ENCODE peak calls at places on chromosomes 1 and 21, in four cellular contexts. H is activated CD4-positive, alpha-beta T cell treated with anti-CD3 and anti-CD28 coated beads, Interleukin-2, amount 50 U/mL, for 4 hours; W is M059J; V is C1 segment of cervical spinal cord. J is an unnamed sample.

GRCh38 chr1:165842363-165843129 is 15.1 kb downstream of the UCK2 start:
- DNase-seq in H (no peak), W (peak), V (no peak), J (peak)

GRCh38 chr1:220887868-220888664 is 8.8 kb downstream of the HLX start:
- DNase-seq in H (no peak), W (peak), V (no peak), J (no peak)

GRCh38 chr1:118826669-118827068 is 161.5 kb downstream of the TBX15 start:
- DNase-seq in H (no peak), W (no peak), V (no peak), J (no peak)

GRCh38 chr1:40239626-40240025 is 8.1 kb upstream of the TMCO2 start:
- DNase-seq in H (no peak), W (no peak), V (no peak), J (no peak)

GRCh38 chr1:155186266-155186954 is 12.8 kb downstream of the TRIM46 start:
- DNase-seq in H (no peak), W (no peak), V (no peak), J (no peak)

GRCh38 chr1:89823679-89824292 is 3.0 kb downstream of the LRRC8D start:
- DNase-seq in H (no peak), W (no peak), V (no peak), J (no peak)

GRCh38 chr1:230205719-230206198 is 138.7 kb downstream of the GALNT2 start:
- DNase-seq in H (no peak), W (no peak), V (no peak), J (no peak)

GRCh38 chr1:41900611-41901444 is 17.9 kb downstream of the HIVEP3 start:
- DNase-seq in H (no peak), W (peak), V (no peak), J (no peak)

GRCh38 chr1:73980324-73981040 is 217.5 kb downstream of the LRRIQ3 start:
- DNase-seq in H (no peak), W (no peak), V (no peak), J (no peak)

GRCh38 chr1:48680411-48681035 is 96.2 kb downstream of the BEND5 start:
- DNase-seq in H (no peak), W (peak), V (no peak), J (no peak)

GRCh38 chr1:85406887-85407593 is 57.9 kb downstream of the DDAH1 start:
- DNase-seq in H (no peak), W (peak), V (no peak), J (peak)

GRCh38 chr1:201370500-201370899 is 7.0 kb downstream of the TNNT2 start:
- DNase-seq in H (no peak), W (no peak), V (no peak), J (no peak)

GRCh38 chr1:2583331-2583791 is 3.2 kb upstream of the PRXL2B start:
- DNase-seq in H (no peak), W (no peak), V (no peak), J (no peak)

GRCh38 chr21:39004776-39005605 is 178.3 kb downstream of the PSMG1 start:
- DNase-seq in H (no peak), W (peak), V (peak), J (no peak)

GRCh38 chr1:61506944-61507343 is 218.0 kb downstream of the TM2D1 start:
- DNase-seq in H (no peak), W (no peak), V (no peak), J (no peak)

GRCh38 chr1:158043232-158043631 is 49.8 kb downstream of the KIRREL1 start:
- DNase-seq in H (no peak), W (no peak), V (no peak), J (no peak)

GRCh38 chr21:42258885-42259407 is 40.0 kb downstream of the ABCG1 start:
- DNase-seq in H (no peak), W (no peak), V (no peak), J (no peak)

GRCh38 chr1:103110701-103111100 is 2.4 kb upstream of the COL11A1 start:
- DNase-seq in H (no peak), W (no peak), V (no peak), J (peak)

GRCh38 chr1:19477284-19478240 is 7.8 kb downstream of the CAPZB start:
- DNase-seq in H (no peak), W (no peak), V (no peak), J (no peak)

GRCh38 chr21:46061063-46061462 is 36.8 kb upstream of the COL6A2 start:
- DNase-seq in H (no peak), W (peak), V (no peak), J (no peak)

GRCh38 chr1:243322326-243322725 is 66.5 kb downstream of the SDCCAG8 start:
- DNase-seq in H (no peak), W (no peak), V (no peak), J (no peak)

GRCh38 chr21:34313116-34313515 is 50.7 kb upstream of the KCNE2 start:
- DNase-seq in H (no peak), W (peak), V (no peak), J (no peak)

GRCh38 chr1:160961419-160961818 is 6.8 kb upstream of the ITLN2 start:
- DNase-seq in H (no peak), W (no peak), V (no peak), J (no peak)

GRCh38 chr1:31051611-31052010 is 13.9 kb downstream of the PUM1 start:
- DNase-seq in H (no peak), W (no peak), V (no peak), J (no peak)

GRCh38 chr1:230120949-230121381 is 53.9 kb downstream of the GALNT2 start:
- DNase-seq in H (no peak), W (peak), V (no peak), J (no peak)

GRCh38 chr1:173360478-173361063 is 116.6 kb upstream of the PRDX6 start:
- DNase-seq in H (no peak), W (no peak), V (no peak), J (no peak)

GRCh38 chr1:204726478-204726877 is 40.9 kb upstream of the LRRN2 start:
- DNase-seq in H (no peak), W (peak), V (no peak), J (no peak)

GRCh38 chr1:236516929-236517704 is 6.7 kb upstream of the LGALS8 start:
- DNase-seq in H (no peak), W (peak), V (no peak), J (no peak)

GRCh38 chr21:46555678-46556077 is 49.2 kb downstream of the S100B start:
- DNase-seq in H (no peak), W (no peak), V (no peak), J (no peak)

GRCh38 chr1:40782371-40782956 is 1.1 kb upstream of the KCNQ4 start:
- DNase-seq in H (no peak), W (peak), V (no peak), J (no peak)

GRCh38 chr1:227124461-227124860 is 184.4 kb downstream of the COQ8A start:
- DNase-seq in H (no peak), W (no peak), V (no peak), J (no peak)

GRCh38 chr1:35576061-35576765 is 3.1 kb downstream of the TFAP2E start:
- DNase-seq in H (no peak), W (no peak), V (no peak), J (no peak)

GRCh38 chr1:52360595-52360968 is 5.4 kb downstream of the CC2D1B start:
- DNase-seq in H (no peak), W (no peak), V (no peak), J (no peak)

GRCh38 chr1:152035406-152036315 is 1.1 kb downstream of the S100A11 start:
- DNase-seq in H (no peak), W (peak), V (no peak), J (no peak)

GRCh38 chr1:169484683-169485426 is 889 bp downstream of the SLC19A2 start:
- DNase-seq in H (peak), W (peak), V (no peak), J (peak)

J was measured in G401.